ENCODE peak calls at places on chromosomes 12 and 14, in eight cellular contexts. O is NAMALWA; H is SW 1271; E is EL; C is dermis blood vessel endothelial cell; F is DMS153; S is left cardiac atrium; I is stimulated activated CD8-positive, alpha-beta memory T cell treated with anti-CD3 and anti-CD28 coated beads, Interleukin-15, amount 100 ng/mL, for 24 hours. Q is an unnamed sample.

GRCh38 chr14:35349966-35350365 is 54.6 kb downstream of the NFKBIA start:
- DNase-seq in S (no peak), C (no peak), F (no peak), O (no peak), E (no peak), I (no peak), H (no peak), Q (no peak)

GRCh38 chr12:14995583-14996425 is 23.0 kb downstream of the PDE6H start:
- DNase-seq in F (peak), S (no peak), I (no peak), E (peak), H (peak), O (peak), C (peak), Q (no peak)

GRCh38 chr14:51167587-51168219 is 72.3 kb upstream of the TMX1 start:
- DNase-seq in H (no peak), O (no peak), I (no peak), S (no peak), C (no peak), F (no peak), E (peak), Q (no peak)

GRCh38 chr14:97298331-97298730 is 501.1 kb downstream of the VRK1 start:
- DNase-seq in F (no peak), C (no peak), E (no peak), O (no peak), S (no peak), I (no peak), H (no peak), Q (no peak)

GRCh38 chr14:69582207-69582606 is 7.5 kb upstream of the CCDC177 start:
- DNase-seq in E (peak), H (no peak), F (no peak), C (no peak), I (no peak), O (no peak), S (no peak), Q (no peak)

GRCh38 chr14:75566752-75567151 is 11.7 kb upstream of the FLVCR2 start:
- DNase-seq in C (no peak), I (no peak), E (no peak), H (no peak), F (no peak), O (no peak), S (no peak), Q (no peak)

GRCh38 chr12:25352078-25352918 is 101.6 kb upstream of the KRAS start:
- DNase-seq in O (no peak), S (no peak), F (no peak), I (no peak), C (no peak), E (peak), H (no peak), Q (no peak)

GRCh38 chr14:69951935-69952334 is 72.7 kb downstream of the SMOC1 start:
- DNase-seq in H (no peak), O (no peak), I (no peak), E (no peak), C (no peak), F (no peak), S (no peak), Q (no peak)

GRCh38 chr12:84069699-84070098 is 842.9 kb downstream of the SLC6A15 start:
- DNase-seq in E (peak), I (no peak), H (no peak), O (no peak), F (no peak), C (no peak), S (no peak), Q (no peak)

GRCh38 chr12:108855284-108856169 is 1.9 kb downstream of the SSH1 start:
- DNase-seq in S (no peak), E (peak), H (no peak), F (no peak), I (no peak), O (no peak), C (peak), Q (no peak)

GRCh38 chr12:66693901-66694513 is 15.1 kb upstream of the GRIP1 start:
- DNase-seq in E (peak), F (peak), C (peak), O (peak), I (no peak), H (peak), S (peak), Q (no peak)

GRCh38 chr14:67417633-67418032 is 5.7 kb upstream of the PLEK2 start:
- DNase-seq in O (no peak), E (no peak), I (no peak), C (no peak), F (no peak), S (no peak), H (no peak), Q (no peak)

GRCh38 chr12:50603817-50604639 is 99.2 kb downstream of the DIP2B start:
- DNase-seq in F (no peak), O (no peak), H (no peak), E (no peak), C (peak), S (peak), I (no peak), Q (no peak)

GRCh38 chr12:20588057-20588456 is 107.1 kb upstream of the SLCO1C1 start:
- DNase-seq in I (no peak), C (no peak), F (no peak), H (no peak), S (no peak), O (no peak), E (no peak), Q (no peak)